ENCODE peak calls at places on chromosomes 3 and 15, in nine cellular contexts. One of them, this sample, is unnamed.

GRCh38 chr3:24686764-24687163 is 192.1 kb upstream of the THRB start:
- DNase-seq in stimulated activated naive B cell treated with anti-CD40 and anti-IgM and Interleukin-4, amounts not matched to agents 10 μg/mL and 1 μg/mL and 100 μg/mL, for 72 hours: no peak
- DNase-seq in bronchial epithelial cell: peak
- DNase-seq in nucleus accumbens: no peak
- DNase-seq in stimulated activated naive CD8-positive, alpha-beta T cell treated with anti-CD3 and anti-CD28 coated beads, Interleukin-15, amount 100 ng/mL, for 72 hours: peak
- DNase-seq in M059J: peak
- DNase-seq in fibroblast of pulmonary artery: peak
- DNase-seq in stimulated activated CD4-positive, alpha-beta T cell treated with anti-CD3 and anti-CD28 coated beads, Interleukin-15, amount 100 ng/mL, for 1 hour: no peak
- DNase-seq in activated naive CD8-positive, alpha-beta T cell treated with anti-CD3 and anti-CD28 coated beads, Interleukin-2, amount 50 U/mL, for 24 hours: peak
- DNase-seq in this sample: peak

GRCh38 chr15:98035577-98036010 is 75.1 kb downstream of the ARRDC4 start:
- DNase-seq in stimulated activated naive B cell treated with anti-CD40 and anti-IgM and Interleukin-4, amounts not matched to agents 10 μg/mL and 1 μg/mL and 100 μg/mL, for 72 hours: no peak
- DNase-seq in bronchial epithelial cell: peak
- DNase-seq in nucleus accumbens: no peak
- DNase-seq in stimulated activated naive CD8-positive, alpha-beta T cell treated with anti-CD3 and anti-CD28 coated beads, Interleukin-15, amount 100 ng/mL, for 72 hours: no peak
- DNase-seq in M059J: peak
- DNase-seq in fibroblast of pulmonary artery: no peak
- DNase-seq in stimulated activated CD4-positive, alpha-beta T cell treated with anti-CD3 and anti-CD28 coated beads, Interleukin-15, amount 100 ng/mL, for 1 hour: no peak
- DNase-seq in activated naive CD8-positive, alpha-beta T cell treated with anti-CD3 and anti-CD28 coated beads, Interleukin-2, amount 50 U/mL, for 24 hours: no peak
- DNase-seq in this sample: no peak

GRCh38 chr3:76495216-76495615 is 544.7 kb upstream of the ROBO2 start:
- DNase-seq in stimulated activated naive B cell treated with anti-CD40 and anti-IgM and Interleukin-4, amounts not matched to agents 10 μg/mL and 1 μg/mL and 100 μg/mL, for 72 hours: no peak
- DNase-seq in bronchial epithelial cell: peak
- DNase-seq in nucleus accumbens: no peak
- DNase-seq in stimulated activated naive CD8-positive, alpha-beta T cell treated with anti-CD3 and anti-CD28 coated beads, Interleukin-15, amount 100 ng/mL, for 72 hours: no peak
- DNase-seq in M059J: no peak
- DNase-seq in fibroblast of pulmonary artery: no peak
- DNase-seq in stimulated activated CD4-positive, alpha-beta T cell treated with anti-CD3 and anti-CD28 coated beads, Interleukin-15, amount 100 ng/mL, for 1 hour: no peak
- DNase-seq in activated naive CD8-positive, alpha-beta T cell treated with anti-CD3 and anti-CD28 coated beads, Interleukin-2, amount 50 U/mL, for 24 hours: no peak
- DNase-seq in this sample: no peak

GRCh38 chr3:1087066-1087555 is 5.7 kb upstream of the CNTN6 start:
- DNase-seq in stimulated activated naive B cell treated with anti-CD40 and anti-IgM and Interleukin-4, amounts not matched to agents 10 μg/mL and 1 μg/mL and 100 μg/mL, for 72 hours: no peak
- DNase-seq in bronchial epithelial cell: peak
- DNase-seq in nucleus accumbens: no peak
- DNase-seq in stimulated activated naive CD8-positive, alpha-beta T cell treated with anti-CD3 and anti-CD28 coated beads, Interleukin-15, amount 100 ng/mL, for 72 hours: no peak
- DNase-seq in M059J: peak
- DNase-seq in fibroblast of pulmonary artery: peak
- DNase-seq in stimulated activated CD4-positive, alpha-beta T cell treated with anti-CD3 and anti-CD28 coated beads, Interleukin-15, amount 100 ng/mL, for 1 hour: no peak
- DNase-seq in activated naive CD8-positive, alpha-beta T cell treated with anti-CD3 and anti-CD28 coated beads, Interleukin-2, amount 50 U/mL, for 24 hours: no peak
- DNase-seq in this sample: peak

GRCh38 chr3:99627062-99627826 is 11.2 kb upstream of the COL8A1 start:
- DNase-seq in stimulated activated naive B cell treated with anti-CD40 and anti-IgM and Interleukin-4, amounts not matched to agents 10 μg/mL and 1 μg/mL and 100 μg/mL, for 72 hours: no peak
- DNase-seq in bronchial epithelial cell: peak
- DNase-seq in nucleus accumbens: no peak
- DNase-seq in stimulated activated naive CD8-positive, alpha-beta T cell treated with anti-CD3 and anti-CD28 coated beads, Interleukin-15, amount 100 ng/mL, for 72 hours: peak
- DNase-seq in M059J: peak
- DNase-seq in fibroblast of pulmonary artery: no peak
- DNase-seq in stimulated activated CD4-positive, alpha-beta T cell treated with anti-CD3 and anti-CD28 coated beads, Interleukin-15, amount 100 ng/mL, for 1 hour: no peak
- DNase-seq in activated naive CD8-positive, alpha-beta T cell treated with anti-CD3 and anti-CD28 coated beads, Interleukin-2, amount 50 U/mL, for 24 hours: no peak
- DNase-seq in this sample: no peak

GRCh38 chr3:12947504-12948369 is 106.4 kb upstream of the RPL32 start:
- DNase-seq in stimulated activated naive B cell treated with anti-CD40 and anti-IgM and Interleukin-4, amounts not matched to agents 10 μg/mL and 1 μg/mL and 100 μg/mL, for 72 hours: no peak
- DNase-seq in bronchial epithelial cell: peak
- DNase-seq in nucleus accumbens: no peak
- DNase-seq in stimulated activated naive CD8-positive, alpha-beta T cell treated with anti-CD3 and anti-CD28 coated beads, Interleukin-15, amount 100 ng/mL, for 72 hours: no peak
- DNase-seq in M059J: peak
- DNase-seq in fibroblast of pulmonary artery: peak
- DNase-seq in stimulated activated CD4-positive, alpha-beta T cell treated with anti-CD3 and anti-CD28 coated beads, Interleukin-15, amount 100 ng/mL, for 1 hour: no peak
- DNase-seq in activated naive CD8-positive, alpha-beta T cell treated with anti-CD3 and anti-CD28 coated beads, Interleukin-2, amount 50 U/mL, for 24 hours: no peak
- DNase-seq in this sample: peak

GRCh38 chr3:80521081-80521480 is 753.3 kb upstream of the ROBO1 start:
- DNase-seq in stimulated activated naive B cell treated with anti-CD40 and anti-IgM and Interleukin-4, amounts not matched to agents 10 μg/mL and 1 μg/mL and 100 μg/mL, for 72 hours: no peak
- DNase-seq in bronchial epithelial cell: no peak
- DNase-seq in nucleus accumbens: no peak
- DNase-seq in stimulated activated naive CD8-positive, alpha-beta T cell treated with anti-CD3 and anti-CD28 coated beads, Interleukin-15, amount 100 ng/mL, for 72 hours: no peak
- DNase-seq in M059J: no peak
- DNase-seq in fibroblast of pulmonary artery: no peak
- DNase-seq in stimulated activated CD4-positive, alpha-beta T cell treated with anti-CD3 and anti-CD28 coated beads, Interleukin-15, amount 100 ng/mL, for 1 hour: no peak
- DNase-seq in activated naive CD8-positive, alpha-beta T cell treated with anti-CD3 and anti-CD28 coated beads, Interleukin-2, amount 50 U/mL, for 24 hours: no peak
- DNase-seq in this sample: no peak

GRCh38 chr3:126025862-126026261 is 56.9 kb downstream of the ROPN1B start:
- DNase-seq in stimulated activated naive B cell treated with anti-CD40 and anti-IgM and Interleukin-4, amounts not matched to agents 10 μg/mL and 1 μg/mL and 100 μg/mL, for 72 hours: no peak
- DNase-seq in bronchial epithelial cell: no peak
- DNase-seq in nucleus accumbens: no peak
- DNase-seq in stimulated activated naive CD8-positive, alpha-beta T cell treated with anti-CD3 and anti-CD28 coated beads, Interleukin-15, amount 100 ng/mL, for 72 hours: no peak
- DNase-seq in M059J: no peak
- DNase-seq in fibroblast of pulmonary artery: no peak
- DNase-seq in stimulated activated CD4-positive, alpha-beta T cell treated with anti-CD3 and anti-CD28 coated beads, Interleukin-15, amount 100 ng/mL, for 1 hour: no peak
- DNase-seq in activated naive CD8-positive, alpha-beta T cell treated with anti-CD3 and anti-CD28 coated beads, Interleukin-2, amount 50 U/mL, for 24 hours: no peak
- DNase-seq in this sample: no peak

GRCh38 chr3:128123231-128123537 is 428 bp downstream of the RUVBL1 start:
- DNase-seq in stimulated activated naive B cell treated with anti-CD40 and anti-IgM and Interleukin-4, amounts not matched to agents 10 μg/mL and 1 μg/mL and 100 μg/mL, for 72 hours: no peak
- DNase-seq in bronchial epithelial cell: no peak
- DNase-seq in nucleus accumbens: no peak
- DNase-seq in stimulated activated naive CD8-positive, alpha-beta T cell treated with anti-CD3 and anti-CD28 coated beads, Interleukin-15, amount 100 ng/mL, for 72 hours: no peak
- DNase-seq in M059J: no peak
- DNase-seq in fibroblast of pulmonary artery: no peak
- DNase-seq in stimulated activated CD4-positive, alpha-beta T cell treated with anti-CD3 and anti-CD28 coated beads, Interleukin-15, amount 100 ng/mL, for 1 hour: no peak
- DNase-seq in activated naive CD8-positive, alpha-beta T cell treated with anti-CD3 and anti-CD28 coated beads, Interleukin-2, amount 50 U/mL, for 24 hours: no peak
- DNase-seq in this sample: peak

GRCh38 chr3:4899654-4900236 is 79.5 kb upstream of the BHLHE40 start:
- DNase-seq in stimulated activated naive B cell treated with anti-CD40 and anti-IgM and Interleukin-4, amounts not matched to agents 10 μg/mL and 1 μg/mL and 100 μg/mL, for 72 hours: no peak
- DNase-seq in bronchial epithelial cell: peak
- DNase-seq in nucleus accumbens: peak
- DNase-seq in stimulated activated naive CD8-positive, alpha-beta T cell treated with anti-CD3 and anti-CD28 coated beads, Interleukin-15, amount 100 ng/mL, for 72 hours: no peak
- DNase-seq in M059J: no peak
- DNase-seq in fibroblast of pulmonary artery: no peak
- DNase-seq in stimulated activated CD4-positive, alpha-beta T cell treated with anti-CD3 and anti-CD28 coated beads, Interleukin-15, amount 100 ng/mL, for 1 hour: no peak
- DNase-seq in activated naive CD8-positive, alpha-beta T cell treated with anti-CD3 and anti-CD28 coated beads, Interleukin-2, amount 50 U/mL, for 24 hours: no peak
- DNase-seq in this sample: no peak

This sample was measured in fibroblast of villous mesenchyme.